ENCODE peak calls at places on chromosomes 2 and 18, in six cellular contexts. Z, O, M, T, I and Y are unnamed samples.

GRCh38 chr18:45920367-45920766 is 46.8 kb downstream of the EPG5 start:
- DNase-seq in T (no peak), M (peak), I (peak), O (no peak), Z (no peak), Y (no peak)

GRCh38 chr2:208306291-208306690 is 40.2 kb downstream of the PIKFYVE start:
- DNase-seq in I (no peak), T (no peak), O (no peak), M (no peak), Z (no peak), Y (no peak)

GRCh38 chr2:147511491-147511948 is 333.3 kb upstream of the ACVR2A start:
- DNase-seq in M (peak), Z (no peak), T (no peak), O (peak), I (peak), Y (no peak)

GRCh38 chr2:182057002-182057401 is 71.3 kb downstream of the PPP1R1C start:
- DNase-seq in M (no peak), T (no peak), I (no peak), Z (no peak), O (no peak), Y (no peak)

GRCh38 chr18:68725341-68725740 is 10.4 kb upstream of the TMX3 start:
- DNase-seq in I (no peak), M (no peak), Z (no peak), T (no peak), O (no peak), Y (no peak)

GRCh38 chr2:121084137-121084680 is 200.8 kb downstream of the TFCP2L1 start:
- DNase-seq in I (no peak), O (no peak), T (no peak), M (no peak), Z (no peak), Y (no peak)

GRCh38 chr2:9554841-9555337 is 741 bp downstream of the ADAM17 start:
- DNase-seq in Z (peak), T (peak), O (peak), I (no peak), M (peak), Y (no peak)

GRCh38 chr2:136375017-136375901 is 257.3 kb upstream of the CXCR4 start:
- DNase-seq in I (no peak), O (no peak), T (no peak), Z (no peak), M (no peak), Y (no peak)

GRCh38 chr2:10659898-10660568 is 29.7 kb downstream of the NOL10 start:
- DNase-seq in Z (peak), O (peak), M (peak), I (no peak), T (peak), Y (peak)

GRCh38 chr2:9428965-9429577 is 5.6 kb downstream of the CPSF3 start:
- DNase-seq in M (no peak), O (no peak), I (no peak), Z (no peak), T (no peak), Y (no peak)

GRCh38 chr2:150376627-150377335 is 110.7 kb downstream of the RND3 start:
- DNase-seq in O (peak), Z (no peak), T (no peak), I (no peak), M (no peak), Y (peak)

GRCh38 chr2:137929504-137929886 is 34.8 kb upstream of the HNMT start:
- DNase-seq in T (no peak), I (no peak), M (no peak), Z (no peak), O (no peak), Y (no peak)

GRCh38 chr2:66869076-66869475 is 434.2 kb downstream of the MEIS1 start:
- DNase-seq in T (no peak), Z (no peak), I (no peak), M (no peak), O (no peak), Y (no peak)

GRCh38 chr2:215870986-215871385 is 142.4 kb downstream of the MREG start:
- DNase-seq in Z (peak), I (no peak), O (peak), T (no peak), M (no peak), Y (peak)

GRCh38 chr2:54015809-54016703 is 45.3 kb upstream of the PSME4 start:
- DNase-seq in I (no peak), T (no peak), O (no peak), M (no peak), Z (no peak), Y (no peak)

GRCh38 chr2:36338827-36339145 is 16.8 kb upstream of the CRIM1 start:
- DNase-seq in O (peak), I (no peak), M (no peak), Z (no peak), T (no peak), Y (no peak)

GRCh38 chr18:67385455-67385854 is 131.1 kb downstream of the DSEL start:
- DNase-seq in O (no peak), T (no peak), M (no peak), Z (no peak), I (no peak), Y (no peak)

GRCh38 chr18:43060020-43060419 is 55.5 kb downstream of the RIT2 start:
- DNase-seq in Z (no peak), T (no peak), M (no peak), O (no peak), I (no peak), Y (no peak)

GRCh38 chr2:75595541-75596395 is 35.0 kb upstream of the EVA1A start:
- DNase-seq in M (no peak), T (no peak), Z (no peak), O (no peak), I (no peak), Y (no peak)

GRCh38 chr18:70422061-70422965 is 133.5 kb downstream of the SOCS6 start:
- DNase-seq in O (no peak), M (peak), I (no peak), T (no peak), Z (no peak), Y (no peak)

GRCh38 chr2:44941551-44942234 is at the start of gene SIX3:
- DNase-seq in O (peak), M (peak), Z (no peak), I (no peak), T (no peak), Y (no peak)

GRCh38 chr18:48790869-48791635 is 159.7 kb downstream of the SMAD7 start:
- DNase-seq in Z (no peak), T (no peak), I (no peak), O (no peak), M (no peak), Y (no peak)

GRCh38 chr2:120398961-120399888 is 53.3 kb downstream of the INHBB start:
- DNase-seq in O (no peak), T (no peak), M (peak), I (no peak), Z (no peak), Y (no peak)

GRCh38 chr2:5668682-5669267 is 23.4 kb upstream of the SOX11 start:
- DNase-seq in T (no peak), I (no peak), M (no peak), Z (no peak), O (no peak), Y (no peak)

GRCh38 chr2:50614056-50614455 is 417.9 kb downstream of the NRXN1 start:
- DNase-seq in Z (no peak), O (no peak), T (no peak), M (no peak), I (no peak), Y (no peak)

GRCh38 chr2:100482741-100483140 is 12.5 kb downstream of the NMS start:
- DNase-seq in O (peak), M (no peak), T (no peak), I (no peak), Z (peak), Y (no peak)

GRCh38 chr2:85506768-85507181 is 32.2 kb upstream of the MAT2A start:
- DNase-seq in M (no peak), O (no peak), I (no peak), T (no peak), Z (no peak), Y (no peak)

GRCh38 chr18:23872701-23873550 is 141.6 kb upstream of the TTC39C start:
- DNase-seq in O (peak), Z (no peak), I (no peak), T (peak), M (peak), Y (no peak)

GRCh38 chr2:101479810-101480209 is 4.9 kb upstream of the RFX8 start:
- DNase-seq in Z (no peak), T (no peak), M (no peak), I (no peak), O (peak), Y (no peak)

GRCh38 chr18:49238433-49239042 is 221.9 kb downstream of the DYM start:
- DNase-seq in O (peak), I (no peak), Z (peak), T (no peak), M (no peak), Y (peak)

GRCh38 chr18:78741381-78742340 is 238.0 kb upstream of the SALL3 start:
- DNase-seq in O (no peak), Z (no peak), T (no peak), M (no peak), I (no peak), Y (no peak)

GRCh38 chr2:82169379-82169778 is 1864.8 kb upstream of the LRRTM1 start:
- DNase-seq in O (no peak), M (no peak), I (no peak), T (no peak), Z (no peak), Y (no peak)

GRCh38 chr18:3481696-3482210 is 31.8 kb downstream of the TGIF1 start:
- DNase-seq in O (peak), I (no peak), M (peak), T (peak), Z (peak), Y (peak)

GRCh38 chr2:72685666-72686065 is 140.2 kb downstream of the EXOC6B start:
- DNase-seq in Z (no peak), T (no peak), I (no peak), M (no peak), O (no peak), Y (no peak)

GRCh38 chr2:109284816-109285215 is 155.8 kb downstream of the SH3RF3 start:
- DNase-seq in Z (no peak), M (no peak), I (no peak), T (no peak), O (no peak), Y (no peak)

GRCh38 chr2:33518929-33519328 is 42.5 kb downstream of the RASGRP3 start:
- DNase-seq in M (no peak), T (no peak), O (no peak), Z (no peak), I (no peak), Y (no peak)